ENCODE peak calls at places on chromosome 17, in ten cellular contexts. Z, Q, L, S, T, A, K, O, P and N are unnamed samples.

GRCh38 chr17:68103148-68103547 is 67.6 kb downstream of the KPNA2 start:
- DNase-seq in K (no peak), P (no peak), S (no peak), O (no peak), T (no peak), Q (no peak), Z (no peak), L (no peak), A (no peak), N (no peak)

GRCh38 chr17:28983286-28984240 is 22.3 kb downstream of the SEZ6 start:
- DNase-seq in S (no peak), T (no peak), P (no peak), Q (no peak), O (peak; percentile 82), Z (no peak), A (peak; percentile 11), L (no peak), K (peak; percentile 21), N (no peak)

GRCh38 chr17:13544292-13544691 is 57.4 kb downstream of the HS3ST3A1 start:
- DNase-seq in L (peak; percentile 62), K (peak; percentile 96), S (peak; percentile 94), P (no peak), O (peak; percentile 38), T (no peak), Q (no peak), A (peak; percentile 98), Z (no peak), N (no peak)

GRCh38 chr17:5958850-5959249 is 111.3 kb upstream of the WSCD1 start:
- DNase-seq in Q (no peak), A (no peak), S (no peak), K (no peak), T (no peak), Z (no peak), P (no peak), O (no peak), L (no peak), N (no peak)

GRCh38 chr17:19671433-19671832 is 22.9 kb downstream of the ALDH3A2 start:
- DNase-seq in O (no peak), A (no peak), Q (no peak), T (no peak), P (no peak), Z (no peak), K (no peak), L (no peak), S (no peak), N (no peak)

GRCh38 chr17:27360507-27360906 is 66.6 kb downstream of the WSB1 start:
- DNase-seq in Z (no peak), S (no peak), T (no peak), K (no peak), P (no peak), L (no peak), A (no peak), Q (no peak), O (no peak), N (no peak)

GRCh38 chr17:29240477-29240876 is 6.2 kb upstream of the CRYBA1 start:
- DNase-seq in S (peak; percentile 68), T (no peak), L (no peak), O (no peak), K (no peak), Z (no peak), P (no peak), A (peak; percentile 34), Q (no peak), N (no peak)

GRCh38 chr17:4948166-4948996 is at the start of gene PFN1:
- DNase-seq in O (peak; percentile 82), L (peak; percentile 95), P (peak; percentile 82), K (peak; percentile 97), Z (peak; percentile 92), T (peak; percentile 85), Q (peak; percentile 94), A (peak; percentile 91), S (peak; percentile 99), N (peak; percentile 94)

DNA sequence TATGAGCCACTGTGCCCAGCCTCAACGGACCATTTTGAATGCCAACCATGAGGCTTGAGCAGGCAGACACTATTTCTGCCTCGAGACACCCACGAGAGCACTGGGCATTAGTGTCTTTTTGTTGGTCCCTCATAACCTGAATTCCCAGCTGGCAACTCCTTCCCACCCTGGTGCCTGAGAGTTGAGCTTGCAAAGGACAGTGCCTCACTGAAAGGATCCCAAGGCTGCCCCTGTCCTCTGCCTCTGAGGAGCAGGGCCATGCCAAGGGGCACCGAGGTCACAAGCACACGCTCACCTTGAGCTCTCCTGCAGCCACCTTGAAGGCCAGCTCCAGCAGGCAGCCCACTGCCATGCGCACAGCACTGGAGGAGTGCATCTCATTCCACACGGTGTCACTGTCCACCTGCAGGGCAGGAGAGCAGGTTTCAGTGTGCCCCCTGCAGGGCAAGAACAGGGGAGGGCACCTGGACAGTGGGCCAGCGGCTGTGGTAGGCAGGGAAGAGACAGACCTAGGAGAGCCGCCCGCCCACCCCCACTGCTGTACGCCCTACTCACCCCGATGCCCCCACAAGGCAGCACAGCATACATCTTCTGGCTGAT is 12.8 kb downstream of the G6PC3 start:
- DNase-seq in A (no peak), K (no peak), L (no peak), P (no peak), Z (no peak), O (no peak), S (no peak), Q (no peak), T (no peak), N (no peak)
- TF ChIP-seq CTCF in A (peak; percentile 29), K (peak; percentile 11), L (no peak), P (no peak), Z (no peak), O (no peak), S (no peak), Q (no peak), T (no peak), N (no peak)

GRCh38 chr17:81911969-81912368 is 770 bp upstream of the PCYT2 start:
- DNase-seq in A (no peak), S (no peak), P (no peak), Q (no peak), O (no peak), Z (no peak), L (no peak), T (no peak), K (no peak), N (no peak)
- H3K4me3 ChIP-seq in A (no peak overlapping the region), S (no peak overlapping the region), P (peak overlapping the region; percentile 52), Q (peak overlapping the region; percentile 28), O (peak overlapping the region; percentile 26), Z (no peak overlapping the region), L (no peak overlapping the region), T (no peak overlapping the region), K (peak overlapping the region; percentile 32), N (no peak overlapping the region)

GRCh38 chr17:66687570-66688284 is 147.2 kb upstream of the CACNG5 start:
- DNase-seq in O (no peak), S (no peak), K (no peak), A (no peak), T (no peak), P (no peak), Q (no peak), Z (no peak), L (no peak), N (no peak)

GRCh38 chr17:66691644-66692500 is 143.0 kb upstream of the CACNG5 start:
- DNase-seq in Q (peak; percentile 52), L (no peak), A (peak; percentile 64), Z (no peak), S (no peak), O (no peak), K (peak; percentile 59), T (no peak), P (no peak), N (peak; percentile 46)

GRCh38 chr17:66689192-66689591 is 145.7 kb upstream of the CACNG5 start:
- DNase-seq in Z (no peak), S (no peak), O (no peak), K (no peak), P (no peak), T (no peak), A (no peak), Q (peak; percentile 39), L (no peak), N (no peak)

GRCh38 chr17:66686601-66687000 is 148.3 kb upstream of the CACNG5 start:
- DNase-seq in S (no peak), O (no peak), Z (no peak), A (no peak), L (no peak), P (no peak), Q (no peak), T (no peak), K (no peak), N (peak; percentile 55)

GRCh38 chr17:66690166-66690565 is 144.8 kb upstream of the CACNG5 start:
- DNase-seq in Z (no peak), S (no peak), L (no peak), P (no peak), T (no peak), K (no peak), A (no peak), O (no peak), Q (no peak), N (peak; percentile 19)
- H3K27ac ChIP-seq in Z (no peak overlapping the region), S (peak overlapping the region; percentile 22), L (no peak overlapping the region), P (no peak overlapping the region), T (no peak overlapping the region), K (no peak overlapping the region), A (no peak overlapping the region), O (peak overlapping the region; percentile 62), Q (no peak overlapping the region), N (no peak overlapping the region)

GRCh38 chr17:78414178-78415162 is 36.0 kb downstream of the PGS1 start:
- DNase-seq in K (no peak), Z (no peak), S (no peak), T (no peak), O (no peak), Q (no peak), P (no peak), L (no peak), A (no peak), N (no peak)
- TF ChIP-seq CTCF in K (no peak), Z (no peak), S (no peak), T (no peak), O (no peak), Q (no peak), P (no peak), L (no peak), A (no peak), N (no peak)

GRCh38 chr17:39664581-39665561 is at the start of gene TCAP:
- DNase-seq in T (no peak), K (no peak), Z (no peak), O (no peak), A (no peak), P (no peak), L (no peak), Q (no peak), S (no peak), N (no peak)
- H3K4me3 ChIP-seq in T (no peak within 1 kb of the TSS), K (peak within 1 kb of the TSS; percentile 19), Z (peak within 1 kb of the TSS; percentile 64), O (no peak within 1 kb of the TSS), A (no peak within 1 kb of the TSS), P (peak within 1 kb of the TSS; percentile 69), L (no peak within 1 kb of the TSS), Q (no peak within 1 kb of the TSS), S (no peak within 1 kb of the TSS), N (peak within 1 kb of the TSS; percentile 70)

DNA sequence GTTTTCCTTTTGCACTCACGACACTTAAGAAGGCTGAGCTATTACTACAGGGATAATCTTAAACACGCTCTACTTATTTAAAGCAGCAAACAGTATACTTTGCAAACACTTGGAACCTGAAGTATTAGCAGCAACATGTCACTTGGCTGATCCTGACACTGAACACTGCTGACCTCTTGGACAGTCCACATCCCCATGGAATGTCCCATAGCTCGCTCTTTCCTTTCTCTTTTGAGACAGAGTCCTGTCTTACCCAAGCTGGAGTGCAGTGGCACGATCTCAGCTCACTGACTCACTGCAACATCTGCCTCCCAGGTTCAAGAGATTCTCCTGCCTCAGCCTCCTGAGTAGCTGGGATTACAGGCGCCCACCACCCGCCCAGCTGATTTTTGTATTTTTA is 26.4 kb downstream of the SMYD4 start:
- DNase-seq in A (no peak), Z (no peak), Q (no peak), S (no peak), K (no peak), P (no peak), O (no peak), L (no peak), T (no peak), N (peak; percentile 4)
- H3K27ac ChIP-seq in A (no peak overlapping the region), Z (no peak overlapping the region), Q (no peak overlapping the region), S (no peak overlapping the region), K (no peak overlapping the region), P (no peak overlapping the region), O (no peak overlapping the region), L (no peak overlapping the region), T (no peak overlapping the region), N (no peak overlapping the region)